ENCODE peak calls at places on chromosome 19, in eight cellular contexts. O is heart left ventricle, X is IMR-90, T is omental fat pad, P is nephron progenitor cell, F is fibroblast of mammary gland, M is AG10803, Z is B cell. J is an unnamed sample.

GRCh38 chr19:42465827-42466280 is 23.1 kb upstream of the CXCL17 start:
- DNase-seq in M (no peak), P (no peak), T (no peak), F (no peak), O (no peak), Z (peak), X (no peak), J (no peak)

GRCh38 chr19:3783660-3784584 is 2.3 kb downstream of the MATK start:
- DNase-seq in F (no peak), M (no peak), Z (no peak), P (no peak), X (no peak), T (no peak), O (no peak), J (no peak)

GRCh38 chr19:43598445-43599240 is 2.2 kb downstream of the ZNF576 start:
- DNase-seq in M (no peak), O (no peak), X (no peak), Z (no peak), F (no peak), P (no peak), T (no peak), J (no peak)

GRCh38 chr19:4437103-4437502 is 20.5 kb downstream of the UBXN6 start:
- DNase-seq in P (no peak), Z (no peak), F (no peak), O (no peak), M (no peak), T (no peak), X (no peak), J (no peak)

GRCh38 chr19:33668968-33669367 is 47.2 kb downstream of the CHST8 start:
- DNase-seq in O (no peak), P (no peak), F (no peak), T (no peak), Z (no peak), M (no peak), X (no peak), J (no peak)

GRCh38 chr19:13684021-13684420 is 80.3 kb upstream of the MRI1 start:
- DNase-seq in M (no peak), X (no peak), F (no peak), T (no peak), P (no peak), Z (no peak), O (no peak), J (no peak)

GRCh38 chr19:16715613-16716012 is 4.0 kb upstream of the NWD1 start:
- DNase-seq in F (no peak), M (no peak), P (no peak), Z (peak), X (no peak), T (no peak), O (no peak), J (no peak)

GRCh38 chr19:40247735-40248262 is 21.3 kb upstream of the CCNP start:
- DNase-seq in T (no peak), Z (no peak), F (no peak), P (no peak), X (no peak), O (no peak), M (no peak), J (no peak)

GRCh38 chr19:32595491-32595890 is 14.5 kb downstream of the PDCD5 start:
- DNase-seq in T (no peak), M (no peak), X (no peak), P (no peak), O (no peak), F (no peak), Z (no peak), J (no peak)

GRCh38 chr19:44050740-44051653 is 839 bp upstream of the ZNF223 start:
- DNase-seq in O (no peak), P (no peak), X (no peak), T (no peak), F (no peak), Z (peak), M (peak), J (no peak)

GRCh38 chr19:17830567-17831418 is 9.5 kb upstream of the INSL3 start:
- DNase-seq in Z (peak), F (peak), P (peak), T (no peak), M (peak), O (no peak), X (peak), J (peak)

GRCh38 chr19:48754950-48755645 is at the start of gene FGF21:
- DNase-seq in O (peak), M (no peak), F (no peak), P (no peak), T (no peak), Z (no peak), X (no peak), J (no peak)

GRCh38 chr19:40143612-40144011 is 47.6 kb upstream of the MAP3K10 start:
- DNase-seq in F (no peak), P (no peak), M (peak), X (no peak), Z (peak), O (peak), T (no peak), J (no peak)

GRCh38 chr19:49997709-49998108 is 27.5 kb downstream of the VRK3 start:
- DNase-seq in F (peak), M (peak), Z (peak), X (peak), P (peak), O (no peak), T (no peak), J (peak)

GRCh38 chr19:33344210-33344609 is 29.3 kb upstream of the CEBPG start:
- DNase-seq in T (no peak), O (no peak), M (peak), X (no peak), P (peak), F (peak), Z (no peak), J (no peak)

GRCh38 chr19:13401388-13401787 is 104.9 kb downstream of the CACNA1A start:
- DNase-seq in M (peak), O (no peak), P (no peak), Z (no peak), X (peak), T (no peak), F (peak), J (no peak)

GRCh38 chr19:18322318-18322758 is 538 bp downstream of the LSM4 start:
- DNase-seq in T (no peak), Z (peak), P (peak), O (no peak), M (peak), F (peak), X (peak), J (no peak)

GRCh38 chr19:13597625-13598024 is 91.3 kb upstream of the CACNA1A start:
- DNase-seq in Z (peak), X (peak), T (no peak), M (peak), O (peak), F (peak), P (peak), J (peak)

GRCh38 chr19:58228584-58229254 is at the start of gene ZNF544:
- DNase-seq in M (peak), P (peak), T (peak), O (peak), F (peak), Z (peak), X (peak), J (peak)

GRCh38 chr19:15241259-15241658 is 9.0 kb upstream of the EPHX3 start:
- DNase-seq in X (peak), O (no peak), Z (no peak), P (no peak), M (no peak), T (no peak), F (peak), J (no peak)

GRCh38 chr19:45768644-45769053 is 403 bp downstream of the SIX5 start:
- DNase-seq in M (peak), P (peak), Z (no peak), F (peak), X (peak), O (no peak), T (no peak), J (no peak)

GRCh38 chr19:14089412-14089661 is 1.2 kb downstream of the SAMD1 start:
- DNase-seq in P (no peak), M (no peak), T (no peak), O (no peak), Z (no peak), X (no peak), F (peak), J (no peak)

GRCh38 chr19:3533563-3534216 is 5.3 kb upstream of the TEKTIP1 start:
- DNase-seq in M (no peak), O (no peak), X (no peak), F (no peak), P (no peak), T (no peak), Z (no peak), J (no peak)

DNA sequence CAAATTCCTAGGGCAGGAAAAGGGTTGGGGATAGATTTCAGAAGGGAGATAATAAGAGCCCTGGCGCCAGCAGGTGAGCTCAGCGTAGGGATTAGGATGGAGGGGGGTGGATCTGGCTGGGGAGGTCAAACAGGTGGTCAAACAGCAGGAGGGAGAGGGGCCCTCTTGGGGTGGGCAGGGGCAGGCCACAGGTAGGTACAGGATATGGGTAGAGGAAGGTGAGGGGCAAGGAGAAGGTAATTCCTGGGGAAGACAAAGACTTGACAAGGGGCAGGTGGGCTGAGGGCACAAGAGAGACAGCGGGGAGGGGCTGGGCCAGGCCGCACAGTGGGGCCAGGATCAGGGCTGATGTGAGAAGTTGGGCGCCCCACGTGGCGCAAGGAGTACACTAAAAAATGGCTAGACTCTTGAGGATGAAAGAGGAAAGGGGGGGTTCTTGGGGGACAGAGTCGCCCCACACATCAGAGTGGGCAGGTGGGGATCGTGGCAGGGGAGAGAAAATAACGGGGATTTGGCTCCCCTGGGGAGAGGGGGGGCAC is 713 bp downstream of the KRI1 start:
- DNase-seq in P (peak), X (peak), Z (peak), F (peak), T (no peak), M (peak), O (peak), J (no peak)
- TF ChIP-seq CTCF in P (no peak), X (peak), Z (no peak), F (peak), T (no peak), M (peak), O (no peak), J (peak)

GRCh38 chr19:35030257-35031071 is at the start of gene SCN1B:
- DNase-seq in M (peak), Z (peak), F (peak), X (peak), P (peak), T (no peak), O (peak), J (peak)
- TF ChIP-seq CTCF in M (no peak), Z (no peak), F (no peak), X (no peak), P (no peak), T (no peak), O (no peak), J (no peak)

DNA sequence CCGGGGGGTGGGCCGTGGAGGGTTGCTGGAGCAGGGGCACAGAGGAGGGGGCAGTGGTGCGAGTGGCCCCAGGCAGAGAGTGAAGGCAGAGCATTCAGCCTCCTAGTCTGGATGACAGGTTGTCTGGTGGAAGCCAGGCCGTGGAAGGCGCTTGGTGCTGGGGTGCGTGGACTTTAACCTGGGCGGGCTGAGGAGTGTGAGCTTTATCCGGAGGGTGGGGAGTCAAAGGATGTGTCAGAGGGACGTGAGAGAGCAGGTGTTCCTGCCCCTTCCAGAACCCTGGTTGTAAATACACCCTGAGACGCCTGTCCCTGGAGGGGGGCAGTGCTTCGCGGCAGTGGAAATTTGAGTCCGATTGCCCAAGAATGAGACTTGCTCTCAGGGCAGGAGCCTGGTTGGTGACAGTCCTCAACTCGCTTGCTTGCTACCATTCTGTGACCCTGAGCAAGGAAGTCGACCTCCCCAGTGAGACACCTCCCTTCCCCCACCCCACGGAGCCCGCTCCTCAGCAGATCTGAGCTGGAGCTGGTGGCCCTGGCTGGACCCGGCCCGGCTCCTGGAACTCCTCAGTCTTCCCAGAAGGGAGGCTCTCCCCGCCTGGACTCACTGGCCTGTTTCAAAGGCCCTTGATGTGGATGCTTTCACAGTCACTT is 2.3 kb downstream of the SPPL2B start:
- DNase-seq in F (no peak), Z (no peak), P (peak), X (no peak), O (no peak), T (no peak), M (no peak), J (no peak)
- TF ChIP-seq CTCF in F (no peak), Z (no peak), P (no peak), X (no peak), O (no peak), T (no peak), M (no peak), J (no peak)

GRCh38 chr19:23436318-23436717 is 41.0 kb upstream of the ZNF91 start:
- DNase-seq in X (no peak), O (no peak), T (no peak), P (peak), Z (no peak), M (no peak), F (no peak), J (no peak)
- TF ChIP-seq CTCF in X (no peak), O (no peak), T (no peak), P (no peak), Z (peak), M (no peak), F (peak), J (no peak)

DNA sequence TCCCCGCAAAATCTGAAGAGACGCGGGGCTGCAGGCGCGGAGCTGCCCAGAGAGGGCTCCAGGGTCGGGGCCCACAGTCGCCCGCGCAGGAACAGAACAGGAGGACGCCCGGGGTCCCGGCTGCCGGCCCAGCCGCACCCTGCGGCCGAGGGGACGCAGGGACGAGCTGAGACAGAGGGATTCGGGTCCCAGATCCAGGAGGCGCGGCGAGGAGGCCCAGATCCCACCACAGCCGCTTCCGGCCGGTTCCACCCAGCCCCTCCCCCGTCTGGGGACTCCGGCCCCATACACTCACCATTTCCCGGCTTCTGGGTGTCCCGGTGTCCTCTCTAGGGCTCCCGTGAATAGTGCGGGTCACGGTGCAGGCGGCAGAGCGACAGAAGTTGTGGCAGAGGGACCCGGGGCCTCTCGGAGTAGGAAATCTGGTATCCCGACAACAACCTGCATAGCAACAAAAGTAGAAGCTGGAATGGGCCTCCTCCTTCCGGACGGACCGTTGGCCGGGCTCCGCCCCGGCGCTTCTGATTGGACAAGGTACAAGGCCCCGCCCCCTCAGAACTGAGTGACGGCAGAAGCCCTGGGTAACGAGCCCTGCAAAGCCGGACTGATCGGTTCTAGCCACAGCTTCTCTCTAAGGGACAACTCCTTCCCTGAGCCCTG is at the start of gene ZNF20:
- DNase-seq in M (peak), X (peak), P (peak), T (peak), Z (peak), F (peak), O (peak), J (peak)
- TF ChIP-seq CTCF in M (no peak), X (no peak), P (no peak), T (no peak), Z (no peak), F (no peak), O (no peak), J (no peak)

GRCh38 chr19:5681446-5682292 is 842 bp downstream of the HSD11B1L start:
- DNase-seq in M (no peak), P (no peak), F (no peak), O (no peak), T (no peak), X (no peak), Z (no peak), J (no peak)

GRCh38 chr19:5680083-5680436 is 256 bp downstream of the MICOS13 start:
- DNase-seq in X (peak), F (peak), P (peak), T (no peak), M (peak), Z (no peak), O (peak), J (no peak)

GRCh38 chr19:5679289-5680082 is 830 bp downstream of the MICOS13 start:
- DNase-seq in F (no peak), O (no peak), M (no peak), Z (no peak), X (no peak), P (no peak), T (no peak), J (no peak)

GRCh38 chr19:5682293-5682592 is 1.4 kb downstream of the HSD11B1L start:
- DNase-seq in M (no peak), P (no peak), T (no peak), O (no peak), X (no peak), Z (no peak), F (no peak), J (no peak)

GRCh38 chr19:5680437-5681368 is at the start of the genes HSD11B1L and MICOS13:
- DNase-seq in M (peak), P (peak), T (peak), X (peak), F (peak), Z (peak), O (peak), J (peak)
- TF ChIP-seq CTCF in M (no peak), P (no peak), T (no peak), X (no peak), F (no peak), Z (no peak), O (no peak), J (no peak)

DNA sequence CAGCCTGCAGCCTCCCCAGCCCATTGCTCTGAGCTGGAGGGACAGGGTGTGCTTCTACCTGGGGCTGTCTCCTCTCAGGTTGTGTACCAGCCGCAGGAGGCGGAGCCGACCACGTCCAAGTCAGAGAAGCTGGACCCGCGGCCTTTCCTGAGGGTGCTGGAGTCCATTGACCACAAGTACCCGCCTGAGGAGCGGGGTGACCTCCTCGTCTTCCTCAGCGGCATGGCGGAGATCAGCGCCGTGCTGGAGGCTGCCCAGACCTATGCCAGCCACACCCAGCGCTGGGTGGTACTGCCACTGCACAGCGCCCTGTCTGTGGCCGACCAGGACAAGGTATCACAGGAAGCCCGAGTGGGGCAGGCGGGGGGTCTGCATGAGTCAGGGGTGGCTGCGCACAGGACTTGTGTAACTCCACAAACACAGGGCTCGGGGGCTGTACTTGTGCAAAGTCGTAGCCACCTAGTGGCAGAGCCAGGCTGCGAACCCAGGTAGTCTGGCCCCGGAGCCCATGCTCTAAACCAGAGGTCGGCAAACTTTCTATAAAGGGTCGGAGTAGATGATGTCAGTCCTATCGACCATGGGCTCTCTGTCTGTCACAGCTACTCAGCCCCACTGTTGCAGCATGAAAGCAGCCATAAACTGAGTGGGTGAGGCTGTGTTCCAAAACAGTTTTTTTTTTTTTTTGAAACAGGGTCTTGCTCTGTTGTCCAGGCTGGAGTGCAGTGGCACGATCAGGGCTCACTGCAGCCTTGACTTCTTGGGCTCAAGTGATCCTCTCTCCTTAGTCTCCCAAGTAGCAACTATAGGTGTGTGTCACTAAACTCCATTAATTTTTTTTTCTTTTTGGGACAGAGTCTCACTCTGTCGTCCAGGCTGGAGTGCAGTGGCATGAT is 8.9 kb downstream of the DHX34 start:
- DNase-seq in Z (no peak), X (no peak), F (peak), O (no peak), M (no peak), T (no peak), P (no peak), J (no peak)
- TF ChIP-seq CTCF in Z (no peak), X (no peak), F (peak), O (no peak), M (peak), T (no peak), P (no peak), J (peak)

GRCh38 chr19:11662278-11662677 is 65.0 kb downstream of the ZNF627 start:
- DNase-seq in M (no peak), O (no peak), P (no peak), X (no peak), T (no peak), Z (no peak), F (no peak), J (no peak)

GRCh38 chr19:11657307-11657706 is 60.0 kb downstream of the ZNF627 start:
- DNase-seq in Z (no peak), O (no peak), F (no peak), T (no peak), P (no peak), M (no peak), X (no peak), J (no peak)

GRCh38 chr19:11658954-11659353 is 61.7 kb downstream of the ZNF627 start:
- DNase-seq in X (no peak), T (no peak), F (no peak), M (no peak), P (no peak), Z (no peak), O (no peak), J (no peak)

GRCh38 chr19:11656535-11656934 is 59.3 kb downstream of the ZNF627 start:
- DNase-seq in X (no peak), O (no peak), P (no peak), Z (no peak), M (no peak), T (no peak), F (no peak), J (no peak)

DNA sequence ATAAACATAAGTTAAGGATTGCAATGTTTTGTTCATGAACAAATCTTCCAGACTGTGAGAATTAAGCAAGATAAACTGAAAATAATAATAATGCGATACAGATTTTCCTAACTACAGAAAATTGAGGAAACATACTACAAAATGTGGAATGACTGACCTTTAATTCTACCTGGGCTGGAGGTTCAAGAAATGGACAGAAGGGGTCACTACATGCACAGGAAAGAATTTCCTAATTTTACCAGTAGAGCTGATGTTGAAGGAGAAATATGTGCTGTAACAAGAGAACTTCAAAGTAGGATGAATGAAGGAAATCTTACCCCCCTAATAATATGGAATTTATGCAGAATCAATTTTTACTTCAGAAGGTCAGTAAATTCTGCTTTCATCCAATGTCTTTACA is 62.3 kb downstream of the ZNF627 start:
- DNase-seq in M (peak), T (no peak), X (peak), Z (no peak), O (no peak), F (peak), P (no peak), J (no peak)
- TF ChIP-seq CTCF in M (peak), T (no peak), X (peak), Z (no peak), O (peak), F (peak), P (no peak), J (peak)